ENCODE peak calls at places on chromosomes 13 and 19, in ten cellular contexts. E is prostate gland; A is activated CD8-positive, alpha-beta memory T cell treated with anti-CD3 and anti-CD28 coated beads, Interleukin-2, amount 50 U/mL, for 4 hours; T is Right ventricle myocardium superior; N is tibial artery; G is WTC11; D is skeletal muscle cell; R is kidney tubule cell; U is activated CD4-positive, alpha-beta T cell treated with anti-CD3 and anti-CD28 coated beads for 1 hour; F is hippocampal formation. L is an unnamed sample.

GRCh38 chr19:38194061-38194701 is 29.8 kb downstream of the DPF1 start:
- DNase-seq in D (no peak), N (no peak), F (no peak), U (no peak), A (no peak), E (no peak), R (peak), T (no peak), G (no peak), L (no peak)

GRCh38 chr13:113356594-113356993 is 7.3 kb downstream of the GRTP1 start:
- DNase-seq in G (no peak), T (no peak), A (no peak), D (no peak), N (no peak), U (no peak), R (no peak), E (no peak), F (no peak), L (no peak)

GRCh38 chr13:35785563-35786327 is 309.3 kb upstream of the MAB21L1 start:
- DNase-seq in U (no peak), A (no peak), E (no peak), D (no peak), R (no peak), N (no peak), G (no peak), F (no peak), T (no peak), L (no peak)

GRCh38 chr13:105925496-105925895 is 610.0 kb downstream of the EFNB2 start:
- DNase-seq in D (peak), T (no peak), G (no peak), N (no peak), F (no peak), E (no peak), R (peak), A (no peak), U (no peak), L (no peak)

GRCh38 chr13:25489238-25489637 is 117.5 kb downstream of the ATP8A2 start:
- DNase-seq in T (no peak), D (no peak), A (no peak), E (no peak), N (no peak), R (peak), G (no peak), U (no peak), F (peak), L (no peak)

GRCh38 chr13:21321269-21321668 is 137.8 kb downstream of the ZDHHC20 start:
- DNase-seq in E (no peak), A (no peak), T (no peak), N (no peak), F (no peak), D (no peak), R (no peak), U (no peak), G (no peak), L (no peak)

GRCh38 chr13:114101831-114102520 is 30.4 kb downstream of the RASA3 start:
- DNase-seq in D (no peak), N (peak), T (peak), U (no peak), R (no peak), E (no peak), F (no peak), A (peak), G (no peak), L (peak)

GRCh38 chr13:107736149-107736548 is 479.2 kb downstream of the LIG4 start:
- DNase-seq in G (no peak), D (no peak), F (no peak), U (no peak), T (no peak), E (no peak), A (no peak), R (no peak), N (no peak), L (no peak)

GRCh38 chr19:55447421-55448174 is 4.5 kb upstream of the SHISA7 start:
- DNase-seq in D (no peak), R (peak), U (no peak), E (peak), N (no peak), A (no peak), F (peak), G (no peak), T (no peak), L (no peak)

GRCh38 chr13:82627183-82627582 is 1255.1 kb downstream of the SLITRK1 start:
- DNase-seq in A (no peak), R (no peak), D (peak), T (no peak), N (no peak), U (no peak), G (no peak), E (no peak), F (no peak), L (no peak)

GRCh38 chr13:24270639-24271131 is 38.7 kb upstream of the C1QTNF9 start:
- DNase-seq in G (no peak), A (peak), F (peak), E (no peak), T (peak), U (peak), R (peak), D (no peak), N (peak), L (peak)

GRCh38 chr13:26721251-26721939 is 39.2 kb downstream of the GPR12 start:
- DNase-seq in G (no peak), T (peak), R (no peak), F (no peak), N (no peak), E (no peak), U (no peak), A (peak), D (no peak), L (no peak)

GRCh38 chr19:33064778-33065550 is at the start of gene RHPN2:
- DNase-seq in U (peak), T (peak), E (peak), G (peak), A (peak), D (no peak), R (peak), N (no peak), F (no peak), L (no peak)

GRCh38 chr19:35040826-35041547 is 534 bp upstream of the HPN start:
- DNase-seq in T (peak), U (no peak), D (no peak), N (peak), E (peak), F (peak), A (no peak), R (peak), G (peak), L (peak)

GRCh38 chr19:56930647-56931592 is 90.4 kb upstream of the PEG3 start:
- DNase-seq in U (no peak), D (no peak), R (no peak), F (no peak), N (no peak), E (no peak), G (no peak), A (no peak), T (no peak), L (no peak)

GRCh38 chr13:106917024-106917491 is 349.1 kb upstream of the ARGLU1 start:
- DNase-seq in G (peak), N (no peak), D (no peak), U (no peak), F (no peak), A (no peak), T (peak), E (no peak), R (no peak), L (no peak)

GRCh38 chr13:111632906-111633305 is 312.5 kb downstream of the TEX29 start:
- DNase-seq in T (no peak), R (no peak), E (no peak), G (peak), N (no peak), F (no peak), D (no peak), A (no peak), U (no peak), L (no peak)

GRCh38 chr19:46990998-46991676 is 28.5 kb upstream of the NPAS1 start:
- DNase-seq in E (peak), A (peak), F (peak), U (peak), T (peak), D (no peak), G (peak), N (peak), R (peak), L (peak)

GRCh38 chr19:7115721-7116120 is 46.2 kb downstream of the ZNF557 start:
- DNase-seq in F (peak), U (no peak), N (no peak), A (no peak), T (no peak), G (no peak), R (no peak), E (no peak), D (no peak), L (no peak)

GRCh38 chr13:113897161-113897560 is 33.3 kb upstream of the GAS6 start:
- DNase-seq in F (no peak), G (no peak), E (no peak), A (no peak), R (peak), U (no peak), N (no peak), D (peak), T (no peak), L (peak)

GRCh38 chr13:66503890-66504289 is 726.2 kb downstream of the PCDH9 start:
- DNase-seq in T (no peak), F (no peak), A (no peak), U (no peak), N (no peak), E (no peak), D (no peak), G (no peak), R (no peak), L (no peak)

GRCh38 chr19:48206402-48207093 is 36.1 kb downstream of the ZSWIM9 start:
- DNase-seq in R (no peak), G (no peak), N (no peak), U (no peak), E (no peak), A (no peak), D (no peak), F (no peak), T (no peak), L (no peak)

GRCh38 chr13:114077938-114078335 is 54.5 kb downstream of the RASA3 start:
- DNase-seq in U (no peak), F (no peak), N (peak), G (no peak), D (peak), A (no peak), T (peak), R (peak), E (no peak), L (no peak)

GRCh38 chr13:30421093-30422055 is 919 bp upstream of the UBE2L5 start:
- DNase-seq in A (peak), N (peak), E (peak), U (no peak), R (peak), D (no peak), T (peak), F (peak), G (peak), L (peak)

GRCh38 chr13:97030705-97031452 is 36.6 kb upstream of the OXGR1 start:
- DNase-seq in U (no peak), N (no peak), A (no peak), F (peak), G (no peak), E (no peak), R (peak), D (no peak), T (no peak), L (no peak)

L was measured in ascending aorta.